ENCODE peak calls at places on chromosomes 3 and 15, in seven cellular contexts. W is HCT116, I is HepG2, L is H1, Y is SK-N-SH, M is K562, T is GM12878. R is an unnamed sample.

GRCh38 chr3:47042231-47042791 is 62.8 kb downstream of the NBEAL2 start:
- DNase-seq in T (no peak), W (no peak), L (no peak), M (peak), Y (no peak), I (no peak), R (no peak)

GRCh38 chr3:67946446-67946845 is 292.0 kb upstream of the SUCLG2 start:
- DNase-seq in Y (no peak), L (no peak), W (no peak), M (no peak), I (no peak), T (no peak), R (no peak)

GRCh38 chr15:81410318-81410753 is 36.3 kb upstream of the TMC3 start:
- DNase-seq in L (peak), I (peak), Y (peak), W (peak), M (peak), T (no peak), R (peak)

GRCh38 chr3:23203651-23204111 is 554 bp downstream of the UBE2E2 start:
- DNase-seq in T (no peak), Y (peak), M (no peak), I (no peak), W (no peak), L (no peak), R (no peak)

GRCh38 chr15:101620645-101621044 is 31.5 kb downstream of the TM2D3 start:
- DNase-seq in T (peak), L (no peak), M (no peak), W (no peak), Y (no peak), I (no peak), R (no peak)

GRCh38 chr3:76998555-76998954 is 41.3 kb upstream of the ROBO2 start:
- DNase-seq in I (no peak), M (no peak), L (no peak), T (no peak), W (no peak), Y (no peak), R (no peak)

GRCh38 chr3:52053307-52054304 is 2.8 kb downstream of the DUSP7 start:
- DNase-seq in T (peak), I (no peak), Y (no peak), L (no peak), M (peak), W (no peak), R (no peak)

GRCh38 chr3:24220859-24221657 is 273.6 kb downstream of the THRB start:
- DNase-seq in W (no peak), I (no peak), T (no peak), M (no peak), Y (no peak), L (peak), R (no peak)

GRCh38 chr3:35946857-35947514 is 307.7 kb downstream of the ARPP21 start:
- DNase-seq in Y (no peak), I (no peak), W (no peak), M (no peak), T (no peak), L (no peak), R (no peak)

GRCh38 chr3:61561374-61562041 is at the start of gene PTPRG:
- DNase-seq in L (peak), W (peak), T (no peak), Y (peak), M (no peak), I (peak), R (peak)

GRCh38 chr15:69704229-69704628 is 251.6 kb downstream of the RPLP1 start:
- DNase-seq in M (no peak), L (no peak), Y (no peak), T (no peak), I (no peak), W (no peak), R (no peak)

GRCh38 chr3:121654493-121655385 is 6.0 kb downstream of the HCLS1 start:
- DNase-seq in T (peak), L (no peak), W (no peak), I (no peak), M (no peak), Y (no peak), R (no peak)

GRCh38 chr15:59968314-59968713 is 35.8 kb upstream of the FOXB1 start:
- DNase-seq in W (no peak), M (no peak), Y (no peak), I (no peak), T (no peak), L (no peak), R (no peak)

DNA sequence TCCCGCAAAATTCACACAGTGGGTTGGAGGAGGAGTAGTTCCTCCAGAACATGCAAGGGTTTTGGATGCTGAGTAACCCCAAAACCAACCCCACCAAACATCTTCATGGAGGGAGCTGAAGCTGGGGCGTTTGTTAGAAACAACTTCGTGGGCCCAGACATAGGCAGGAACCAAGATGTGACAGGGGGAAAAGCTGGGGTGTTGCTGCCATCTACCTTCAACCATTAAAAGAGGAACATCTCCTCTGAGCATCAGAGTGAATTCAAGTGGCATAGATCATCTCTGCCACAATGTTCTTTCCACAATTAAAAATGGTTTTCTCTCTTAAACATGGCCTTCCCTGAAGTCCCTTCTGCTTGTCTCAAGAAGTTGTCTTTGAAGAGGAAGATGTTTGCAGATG is 20.5 kb downstream of the SIDT1 start:
- DNase-seq in I (no peak), L (no peak), Y (no peak), W (no peak), M (no peak), T (no peak), R (no peak)
- TF ChIP-seq JUND in I (no peak), L (no peak), Y (no peak), W (no peak), M (no peak), T (no peak), R (no peak)

GRCh38 chr15:65646486-65646885 is 24.7 kb downstream of the SLC24A1 start:
- DNase-seq in I (no peak), M (no peak), L (no peak), W (no peak), T (no peak), Y (no peak), R (no peak)
- TF ChIP-seq JUND in I (no peak), M (no peak), L (no peak), W (no peak), T (no peak), Y (no peak), R (no peak)

DNA sequence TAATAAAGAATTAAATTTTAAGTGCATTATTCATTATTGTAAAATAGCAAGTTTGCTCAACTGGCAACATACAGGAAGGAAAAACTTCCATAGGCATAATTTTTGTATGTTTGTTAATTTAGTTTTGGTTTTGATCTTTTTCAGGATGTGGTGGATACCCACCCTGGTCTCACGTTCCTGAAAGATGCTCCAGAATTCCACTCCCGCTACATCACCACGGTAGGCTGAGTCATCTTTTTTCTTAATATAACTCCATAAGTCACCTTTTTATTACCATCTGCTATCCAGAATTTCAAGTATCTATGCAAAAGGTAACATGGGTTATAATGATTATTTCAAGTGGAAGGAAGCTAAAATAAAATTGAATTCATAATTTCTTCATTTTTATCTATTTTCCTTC is 104.8 kb downstream of the PPP2R3A start:
- DNase-seq in W (no peak), L (no peak), T (no peak), I (no peak), Y (no peak), M (no peak), R (no peak)
- TF ChIP-seq JUND in W (no peak), L (no peak), T (no peak), I (no peak), Y (peak), M (no peak), R (no peak)

GRCh38 chr3:69723389-69723788 is 15.9 kb upstream of the MITF start:
- DNase-seq in M (no peak), L (no peak), I (no peak), Y (no peak), W (no peak), T (no peak), R (no peak)

GRCh38 chr3:69729350-69729919 is 9.8 kb upstream of the MITF start:
- DNase-seq in M (no peak), Y (no peak), W (no peak), I (peak), T (no peak), L (no peak), R (no peak)

GRCh38 chr3:69724722-69725435 is 14.4 kb upstream of the MITF start:
- DNase-seq in Y (no peak), W (no peak), M (peak), I (no peak), T (no peak), L (no peak), R (no peak)

GRCh38 chr3:69731080-69731479 is 8.2 kb upstream of the MITF start:
- DNase-seq in L (no peak), W (no peak), Y (no peak), I (no peak), M (no peak), T (no peak), R (no peak)

GRCh38 chr3:69725994-69726571 is 13.2 kb upstream of the MITF start:
- DNase-seq in L (no peak), T (no peak), W (no peak), M (no peak), I (no peak), Y (no peak), R (no peak)
- TF ChIP-seq JUND in L (no peak), T (no peak), W (no peak), M (no peak), I (no peak), Y (no peak), R (no peak)

R was measured in T47D.